ENCODE peak calls at places on chromosomes 11 and 22, in eight cellular contexts. J is stimulated activated CD8-positive, alpha-beta memory T cell treated with anti-CD3 and anti-CD28 coated beads, Interleukin-2, amount 100 ng/mL, for 48 hours; K is stimulated activated CD4-positive, alpha-beta T cell treated with anti-CD3 and anti-CD28 coated beads, Interleukin-12 subunit alpha, Interleukin-12 subunit beta, amount 100 ng/mL, for 48 hours; R is activated CD4-positive, alpha-beta memory T cell treated with anti-CD3 and anti-CD28 coated beads for 36 hours; U is NCI-H1105; X is T-helper 9 cell; L is mammary epithelial cell; H is germinal center. E is an unnamed sample.

GRCh38 chr22:38098410-38099249 is 11.9 kb downstream of the BAIAP2L2 start:
- DNase-seq in J (no peak), K (no peak), R (no peak), U (no peak), X (no peak), L (no peak), H (no peak), E (no peak)

GRCh38 chr11:64804346-64805210 is 1.6 kb upstream of the MAP4K2 start:
- DNase-seq in J (no peak), K (no peak), R (peak; percentile 26), U (no peak), X (no peak), L (no peak), H (no peak), E (no peak)

GRCh38 chr11:70717961-70718595 is 319.7 kb downstream of the CTTN start:
- DNase-seq in J (no peak), K (no peak), R (no peak), U (no peak), X (no peak), L (no peak), H (no peak), E (no peak)

GRCh38 chr22:27028093-27028492 is 370.7 kb downstream of the MIAT start:
- DNase-seq in J (no peak), K (no peak), R (no peak), U (no peak), X (no peak), L (no peak), H (no peak), E (no peak)

GRCh38 chr11:34916810-34917780 is 677 bp downstream of the PDHX start:
- DNase-seq in J (no peak), K (no peak), R (no peak), U (no peak), X (no peak), L (peak; percentile 3), H (no peak), E (no peak)

GRCh38 chr22:46105494-46106278 is 44.6 kb upstream of the PPARA start:
- DNase-seq in J (no peak), K (no peak), R (no peak), U (no peak), X (no peak), L (peak; percentile 96), H (no peak), E (no peak)

GRCh38 chr22:29079218-29079901 is 6.5 kb downstream of the KREMEN1 start:
- DNase-seq in J (no peak), K (no peak), R (no peak), U (peak; percentile 93), X (no peak), L (no peak), H (no peak), E (no peak)

GRCh38 chr11:120603071-120603470 is 91.5 kb downstream of the GRIK4 start:
- DNase-seq in J (no peak), K (no peak), R (no peak), U (no peak), X (no peak), L (no peak), H (no peak), E (no peak)

GRCh38 chr22:20783844-20784723 is 10.2 kb downstream of the SERPIND1 start:
- DNase-seq in J (no peak), K (peak; percentile 47), R (peak; percentile 55), U (peak; percentile 33), X (peak; percentile 8), L (peak; percentile 35), H (peak; percentile 69), E (peak; percentile 80)

GRCh38 chr11:1228183-1228821 is 5.4 kb downstream of the MUC5B start:
- DNase-seq in J (no peak), K (no peak), R (no peak), U (no peak), X (no peak), L (no peak), H (no peak), E (no peak)

GRCh38 chr11:119066481-119066880 is 1.1 kb upstream of the VPS11 start:
- DNase-seq in J (no peak), K (no peak), R (no peak), U (no peak), X (no peak), L (no peak), H (no peak), E (no peak)

GRCh38 chr22:44026630-44027511 is 2.8 kb downstream of the PARVB start:
- DNase-seq in J (peak; percentile 62), K (peak; percentile 60), R (peak; percentile 88), U (no peak), X (peak; percentile 54), L (no peak), H (peak; percentile 85), E (peak; percentile 91)

GRCh38 chr11:8015753-8016239 is 28.7 kb downstream of the EIF3F start:
- DNase-seq in J (no peak), K (no peak), R (peak; percentile 3), U (no peak), X (no peak), L (peak; percentile 23), H (no peak), E (no peak)

GRCh38 chr22:16651217-16651616 is 58.6 kb upstream of the CCT8L2 start:
- DNase-seq in J (no peak), K (no peak), R (no peak), U (no peak), X (no peak), L (no peak), H (no peak), E (no peak)

GRCh38 chr22:24965822-24966626 is 13.5 kb downstream of the KIAA1671 start:
- DNase-seq in J (no peak), K (no peak), R (no peak), U (no peak), X (no peak), L (peak; percentile 92), H (no peak), E (no peak)

GRCh38 chr22:20035375-20036084 is 14.6 kb downstream of the TANGO2 start:
- DNase-seq in J (no peak), K (no peak), R (no peak), U (no peak), X (no peak), L (no peak), H (no peak), E (no peak)

GRCh38 chr22:39715778-39716495 is 145.4 kb downstream of the CACNA1I start:
- DNase-seq in J (no peak), K (no peak), R (no peak), U (no peak), X (no peak), L (no peak), H (no peak), E (no peak)

GRCh38 chr22:19679476-19680099 is 34.7 kb upstream of the SEPTIN5 start:
- DNase-seq in J (peak; percentile 28), K (peak; percentile 34), R (peak; percentile 45), U (no peak), X (peak; percentile 55), L (no peak), H (peak; percentile 30), E (peak; percentile 58)

GRCh38 chr22:38957046-38957770 is at the start of gene APOBEC3A:
- DNase-seq in J (no peak), K (no peak), R (no peak), U (no peak), X (no peak), L (no peak), H (no peak), E (no peak)